ENCODE peak calls at places on chromosomes 11 and 22, in seven cellular contexts. M is Peyer's patch, C is BE2C, R is K562, Q is cardiac muscle cell, K is HFF-Myc, I is mesothelial cell of epicardium. P is an unnamed sample.

GRCh38 chr11:121422675-121423074 is 29.4 kb upstream of the SORL1 start:
- DNase-seq in M (no peak), C (no peak), R (no peak), Q (no peak), K (no peak), I (no peak), P (no peak)

GRCh38 chr22:43150731-43151206 is 590 bp upstream of the TSPO start:
- DNase-seq in M (no peak), C (no peak), R (no peak), Q (no peak), K (no peak), I (no peak), P (no peak)

GRCh38 chr11:114275295-114275694 is 20.9 kb upstream of the NNMT start:
- DNase-seq in M (peak), C (no peak), R (no peak), Q (no peak), K (no peak), I (no peak), P (no peak)

GRCh38 chr11:35274909-35275807 is 136.2 kb downstream of the CD44 start:
- DNase-seq in M (no peak), C (no peak), R (no peak), Q (no peak), K (no peak), I (no peak), P (no peak)

GRCh38 chr11:128052912-128053641 is 534.3 kb downstream of the ETS1 start:
- DNase-seq in M (no peak), C (no peak), R (no peak), Q (peak), K (peak), I (no peak), P (no peak)

GRCh38 chr22:50513175-50513574 is 5.2 kb downstream of the NCAPH2 start:
- DNase-seq in M (no peak), C (no peak), R (no peak), Q (no peak), K (no peak), I (no peak), P (no peak)

GRCh38 chr11:128195057-128195751 is 392.2 kb downstream of the ETS1 start:
- DNase-seq in M (peak), C (no peak), R (no peak), Q (peak), K (no peak), I (no peak), P (no peak)

GRCh38 chr11:76790251-76790650 is 7.1 kb downstream of the TSKU start:
- DNase-seq in M (peak), C (no peak), R (no peak), Q (no peak), K (no peak), I (no peak), P (no peak)

GRCh38 chr11:30360741-30361140 is 37.8 kb downstream of the ARL14EP start:
- DNase-seq in M (no peak), C (no peak), R (no peak), Q (no peak), K (no peak), I (no peak), P (no peak)

GRCh38 chr11:76637491-76638266 is 32.9 kb downstream of the LRRC32 start:
- DNase-seq in M (peak), C (no peak), R (no peak), Q (no peak), K (no peak), I (no peak), P (no peak)

GRCh38 chr11:117909611-117910382 is 19.4 kb downstream of the TMPRSS13 start:
- DNase-seq in M (peak), C (no peak), R (peak), Q (no peak), K (no peak), I (peak), P (no peak)

DNA sequence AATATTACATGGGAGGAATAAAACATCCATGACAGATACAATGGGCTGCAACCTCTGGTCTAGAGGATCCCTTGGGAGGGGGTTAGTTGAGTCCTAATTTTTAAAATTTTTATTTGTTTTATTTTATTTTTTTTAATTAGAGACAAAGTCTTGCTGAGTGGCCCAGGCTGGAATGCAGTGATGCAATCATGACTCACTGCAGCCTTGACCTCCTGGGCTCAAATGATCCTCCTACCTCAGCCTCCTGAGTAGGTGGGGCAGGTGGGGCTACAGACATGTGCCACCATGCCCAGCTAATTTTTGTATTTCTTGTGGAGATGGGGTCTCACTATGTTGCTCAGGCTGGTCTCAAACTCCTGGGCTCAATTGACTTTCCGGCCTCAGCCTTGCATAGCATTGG is 43.1 kb downstream of the FDX1 start:
- DNase-seq in M (peak), C (no peak), R (no peak), Q (peak), K (no peak), I (no peak), P (peak)
- TF ChIP-seq CTCF in M (no peak), C (no peak), R (no peak), Q (no peak), K (no peak), I (no peak), P (no peak)

GRCh38 chr11:70761094-70761905 is 363.0 kb downstream of the CTTN start:
- DNase-seq in M (no peak), C (no peak), R (peak), Q (no peak), K (no peak), I (no peak), P (no peak)
- TF ChIP-seq CTCF in M (no peak), C (no peak), R (peak), Q (no peak), K (no peak), I (no peak), P (peak)

GRCh38 chr22:44938886-44939285 is 70.9 kb downstream of the PHF21B start:
- DNase-seq in M (no peak), C (no peak), R (no peak), Q (no peak), K (no peak), I (no peak), P (no peak)

GRCh38 chr22:44937216-44937615 is 72.6 kb downstream of the PHF21B start:
- DNase-seq in M (no peak), C (no peak), R (no peak), Q (no peak), K (no peak), I (no peak), P (no peak)

GRCh38 chr22:44940121-44940520 is 69.7 kb downstream of the PHF21B start:
- DNase-seq in M (no peak), C (no peak), R (no peak), Q (no peak), K (no peak), I (no peak), P (no peak)

GRCh38 chr22:44941176-44941575 is 68.6 kb downstream of the PHF21B start:
- DNase-seq in M (no peak), C (no peak), R (no peak), Q (no peak), K (no peak), I (no peak), P (no peak)

GRCh38 chr22:44939451-44939850 is 70.4 kb downstream of the PHF21B start:
- DNase-seq in M (no peak), C (no peak), R (no peak), Q (no peak), K (no peak), I (no peak), P (no peak)
- TF ChIP-seq CTCF in M (no peak), C (no peak), R (no peak), Q (no peak), K (no peak), I (no peak), P (no peak)

GRCh38 chr11:80726236-80726635 is 1285.4 kb upstream of the TENM4 start:
- DNase-seq in M (no peak), C (no peak), R (no peak), Q (no peak), K (no peak), I (no peak), P (no peak)

GRCh38 chr11:80722616-80723015 is 1281.8 kb upstream of the TENM4 start:
- DNase-seq in M (no peak), C (no peak), R (no peak), Q (peak), K (no peak), I (no peak), P (no peak)

GRCh38 chr11:80724366-80724765 is 1283.5 kb upstream of the TENM4 start:
- DNase-seq in M (no peak), C (no peak), R (no peak), Q (no peak), K (no peak), I (no peak), P (no peak)

GRCh38 chr11:80727315-80727714 is 1286.5 kb upstream of the TENM4 start:
- DNase-seq in M (peak), C (no peak), R (no peak), Q (peak), K (no peak), I (no peak), P (no peak)
- TF ChIP-seq CTCF in M (peak), C (no peak), R (no peak), Q (peak), K (no peak), I (no peak), P (peak)

GRCh38 chr22:19873960-19874306 is 19.3 kb upstream of the GNB1L start:
- DNase-seq in M (peak), C (no peak), R (no peak), Q (no peak), K (no peak), I (no peak), P (no peak)
- TF ChIP-seq CTCF in M (no peak), C (no peak), R (no peak), Q (no peak), K (no peak), I (no peak), P (no peak)

GRCh38 chr11:65871811-65872548 is 620 bp downstream of the EFEMP2 start:
- DNase-seq in M (no peak), C (no peak), R (no peak), Q (peak), K (no peak), I (no peak), P (no peak)
- TF ChIP-seq CTCF in M (no peak), C (no peak), R (no peak), Q (peak), K (peak), I (no peak), P (peak)

GRCh38 chr22:37471721-37472417 is 14.3 kb downstream of the MFNG start:
- DNase-seq in M (no peak), C (no peak), R (no peak), Q (no peak), K (no peak), I (no peak), P (no peak)

GRCh38 chr22:37473437-37473946 is 12.7 kb downstream of the MFNG start:
- DNase-seq in M (no peak), C (no peak), R (no peak), Q (no peak), K (no peak), I (no peak), P (no peak)

GRCh38 chr22:37474447-37475090 is 11.6 kb downstream of the MFNG start:
- DNase-seq in M (no peak), C (no peak), R (no peak), Q (no peak), K (no peak), I (no peak), P (no peak)

GRCh38 chr22:37470087-37470445 is 16.1 kb downstream of the MFNG start:
- DNase-seq in M (no peak), C (no peak), R (no peak), Q (no peak), K (no peak), I (no peak), P (no peak)

DNA sequence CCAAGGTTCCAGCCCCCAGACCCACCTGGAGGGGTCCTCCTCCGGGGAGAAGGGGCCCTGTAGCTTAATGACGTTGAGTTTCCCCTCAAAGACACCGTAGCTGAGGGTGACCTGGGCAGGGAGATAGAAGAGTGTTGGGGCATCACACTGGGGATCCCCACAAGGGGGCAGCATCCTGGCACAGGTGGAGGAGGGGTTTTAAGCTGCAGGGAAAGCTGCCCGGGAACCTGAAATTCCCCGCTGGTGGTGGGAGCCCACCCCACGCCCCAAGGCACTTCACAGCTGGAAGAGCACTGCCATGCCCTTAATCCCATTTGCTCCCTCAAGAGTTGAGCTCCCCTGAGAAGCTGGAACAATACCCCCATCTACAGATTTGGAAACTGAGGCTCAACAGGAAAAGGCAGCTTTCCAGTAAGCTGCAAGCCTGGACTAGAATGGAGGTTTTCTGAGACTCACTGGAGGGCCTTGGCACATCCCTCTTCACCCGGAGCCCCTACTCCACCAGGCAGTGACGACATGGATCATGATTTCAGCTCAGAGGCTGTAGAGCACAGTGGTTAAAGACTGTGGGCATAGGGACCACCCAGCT is 13.7 kb downstream of the MFNG start:
- DNase-seq in M (peak), C (peak), R (peak), Q (peak), K (no peak), I (no peak), P (no peak)
- TF ChIP-seq CTCF in M (peak), C (peak), R (peak), Q (peak), K (peak), I (peak), P (peak)

GRCh38 chr22:29870574-29870973 is 12.4 kb upstream of the MTMR3 start:
- DNase-seq in M (no peak), C (no peak), R (no peak), Q (no peak), K (no peak), I (no peak), P (no peak)
- TF ChIP-seq CTCF in M (no peak), C (no peak), R (no peak), Q (no peak), K (no peak), I (no peak), P (no peak)

GRCh38 chr11:68030318-68031135 is at the start of gene NDUFS8:
- DNase-seq in M (peak), C (peak), R (peak), Q (peak), K (peak), I (peak), P (peak)

GRCh38 chr11:68028802-68029475 is 1.5 kb upstream of the NDUFS8 start:
- DNase-seq in M (no peak), C (no peak), R (no peak), Q (peak), K (no peak), I (no peak), P (no peak)

GRCh38 chr11:68032003-68032402 is 1.5 kb downstream of the NDUFS8 start:
- DNase-seq in M (no peak), C (no peak), R (no peak), Q (no peak), K (no peak), I (no peak), P (no peak)

GRCh38 chr11:68032997-68033707 is 2.7 kb downstream of the NDUFS8 start:
- DNase-seq in M (no peak), C (no peak), R (no peak), Q (no peak), K (no peak), I (no peak), P (no peak)

DNA sequence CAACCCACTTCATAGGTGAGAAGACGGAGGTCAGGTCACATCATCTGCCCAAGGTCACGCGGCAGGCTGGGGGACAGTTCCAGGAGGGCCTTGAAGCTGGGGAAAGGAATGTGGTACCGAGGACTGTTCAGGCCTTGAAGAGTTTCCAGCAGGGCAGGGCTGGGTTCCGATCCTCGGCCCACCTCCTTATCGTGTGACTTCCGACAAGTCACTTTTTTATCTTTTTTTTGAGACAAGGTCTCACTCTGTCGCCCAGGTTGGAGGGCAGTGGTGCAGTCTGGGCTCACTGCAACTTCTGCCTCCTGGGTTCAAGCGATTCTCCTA is 617 bp downstream of the NDUFS8 start:
- DNase-seq in M (no peak), C (no peak), R (no peak), Q (no peak), K (no peak), I (no peak), P (no peak)
- TF ChIP-seq CTCF in M (no peak), C (no peak), R (no peak), Q (no peak), K (no peak), I (no peak), P (no peak)

GRCh38 chr11:34105079-34105956 is at the start of gene NAT10:
- DNase-seq in M (peak), C (peak), R (peak), Q (peak), K (peak), I (peak), P (peak)
- TF ChIP-seq CTCF in M (peak), C (no peak), R (peak), Q (peak), K (no peak), I (no peak), P (peak)

P was measured in epithelial cell of proximal tubule.